ENCODE peak calls at places on chromosomes 4 and X, in seven cellular contexts. U, E, R, W, F, L and J are unnamed samples.
A peak's percentile ranks its signal among the peaks of the same experiment; 100 is the strongest.

GRCh38 chrX:28889691-28890090 is 302.4 kb downstream of the IL1RAPL1 start:
- DNase-seq in L (no peak), F (no peak), R (no peak), U (no peak), E (no peak), W (no peak), J (no peak)

GRCh38 chrX:96453139-96453538 is 231.5 kb upstream of the DIAPH2 start:
- DNase-seq in F (no peak), W (no peak), E (peak; percentile 2), U (no peak), R (no peak), L (peak; percentile 28), J (no peak)

GRCh38 chrX:126820700-126821420 is 1.3 kb downstream of the PRR32 start:
- DNase-seq in F (no peak), W (no peak), E (no peak), L (no peak), R (no peak), U (no peak), J (no peak)

GRCh38 chrX:50747471-50747900 is 66.5 kb downstream of the SHROOM4 start:
- DNase-seq in L (no peak), E (peak; percentile 3), U (peak; percentile 10), F (peak; percentile 22), W (no peak), R (no peak), J (peak; percentile 18)

GRCh38 chrX:136209016-136209738 is 42.0 kb downstream of the MAP7D3 start:
- DNase-seq in E (no peak), L (no peak), F (peak; percentile 42), U (peak; percentile 62), W (no peak), R (no peak), J (peak; percentile 22)

GRCh38 chrX:118839334-118839958 is 15.8 kb downstream of the ZCCHC12 start:
- DNase-seq in L (no peak), U (peak; percentile 90), W (peak; percentile 93), R (peak; percentile 19), F (peak; percentile 75), E (peak; percentile 58), J (peak; percentile 72)

GRCh38 chrX:21926527-21927278 is 13.8 kb upstream of the SMS start:
- DNase-seq in W (no peak), E (peak; percentile 82), L (no peak), U (no peak), F (peak; percentile 40), R (peak; percentile 82), J (peak; percentile 54)

GRCh38 chr4:137664055-137664405 is 131.7 kb upstream of the PCDH18 start:
- DNase-seq in L (no peak), W (no peak), F (no peak), R (no peak), E (no peak), U (no peak), J (no peak)

GRCh38 chrX:96579252-96579651 is 105.4 kb upstream of the DIAPH2 start:
- DNase-seq in F (no peak), L (no peak), E (no peak), W (no peak), U (no peak), R (no peak), J (no peak)

DNA sequence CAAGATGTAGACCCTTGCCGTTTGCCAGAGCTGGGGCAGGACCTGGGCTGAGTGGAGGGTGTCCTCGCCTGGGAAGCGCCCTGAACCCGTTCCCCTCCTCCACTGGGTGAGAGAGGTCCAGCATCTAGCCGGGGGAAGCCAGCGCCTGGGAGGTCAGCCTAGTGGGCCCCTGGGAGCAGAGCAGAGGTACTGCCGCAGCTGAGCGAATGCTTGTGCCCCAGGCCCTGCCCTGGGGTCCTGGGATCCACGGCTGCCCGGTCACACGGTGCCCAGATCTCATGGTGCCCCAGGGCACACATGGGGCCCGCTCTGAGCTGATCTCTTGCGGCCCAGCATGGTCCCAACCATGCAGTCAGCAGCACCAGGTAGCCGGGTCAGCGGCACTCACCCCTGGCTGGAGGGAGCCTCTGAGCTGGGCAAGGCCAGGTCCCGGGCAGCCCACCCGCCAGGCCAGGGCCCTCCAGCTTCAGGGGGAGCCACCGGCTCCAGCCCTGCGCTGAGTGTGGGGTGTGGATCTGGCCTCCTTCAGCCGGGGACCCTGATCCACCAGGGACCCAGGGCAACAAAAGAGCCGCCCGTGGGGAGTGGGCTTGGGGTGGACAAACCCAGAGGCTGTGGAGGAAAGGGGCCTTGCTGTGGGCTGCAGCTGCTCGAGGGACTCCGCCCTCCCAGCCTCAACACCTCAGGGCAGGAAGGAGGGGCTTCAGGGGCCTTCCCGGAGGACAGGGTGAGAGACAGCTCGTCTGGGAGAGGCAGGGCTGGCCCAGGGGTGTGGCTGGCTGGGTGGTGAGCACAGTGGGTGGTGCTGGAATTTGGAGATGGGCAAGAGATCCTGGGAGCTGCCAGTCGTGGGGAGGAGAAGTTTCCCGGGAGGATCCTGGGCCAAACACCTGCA is 4.1 kb upstream of the CPLX1 start:
- DNase-seq in E (no peak), R (no peak), U (no peak), L (no peak), F (no peak), W (no peak), J (no peak)
- TF ChIP-seq YY1 in E (no peak), R (no peak), U (no peak), L (no peak), F (no peak), W (no peak), J (no peak)

GRCh38 chrX:19886888-19887531 is 390 bp downstream of the SH3KBP1 start:
- DNase-seq in L (no peak), E (no peak), F (peak; percentile 12), R (no peak), W (peak; percentile 46), U (peak; percentile 67), J (no peak)

GRCh38 chrX:19883878-19884277 is 3.5 kb downstream of the SH3KBP1 start:
- DNase-seq in E (no peak), L (peak; percentile 78), W (no peak), U (no peak), R (peak; percentile 43), F (no peak), J (no peak)

GRCh38 chrX:19885732-19886131 is 1.7 kb downstream of the SH3KBP1 start:
- DNase-seq in U (no peak), W (no peak), E (no peak), L (no peak), F (no peak), R (no peak), J (no peak)

GRCh38 chrX:19888419-19888879 is 1.0 kb upstream of the SH3KBP1 start:
- DNase-seq in L (no peak), E (peak; percentile 78), R (peak; percentile 53), F (peak; percentile 18), W (no peak), U (peak; percentile 70), J (peak; percentile 58)

DNA sequence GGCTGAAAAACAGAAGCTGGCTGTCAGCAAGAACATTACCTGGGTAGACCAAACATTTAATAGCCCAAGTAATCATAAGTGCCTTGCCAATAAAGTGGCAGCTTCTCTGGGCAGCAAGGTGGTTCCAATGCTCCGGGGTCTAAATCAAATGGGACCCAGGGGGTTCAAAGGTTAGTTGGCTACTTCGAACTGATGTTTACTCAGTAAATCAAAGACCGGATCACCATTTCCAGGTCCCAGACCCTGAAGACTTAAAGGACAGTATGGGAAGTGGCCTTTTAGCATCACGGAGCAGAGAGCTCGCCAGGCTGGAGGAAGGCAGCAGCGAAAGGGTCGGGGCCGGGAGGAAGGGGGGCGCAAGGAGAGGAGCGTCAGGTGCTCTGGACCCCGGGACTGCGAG is 1.0 kb downstream of the SH3KBP1 start:
- DNase-seq in F (no peak), L (no peak), U (no peak), R (no peak), E (peak; percentile 27), W (no peak), J (no peak)
- H3K4me1 ChIP-seq in F (peaks cover 3% of the 10 kb centered on the region), L (peaks cover 11% of the 10 kb centered on the region), U (no peaks in the 10 kb centered on the region), R (peaks cover 16% of the 10 kb centered on the region), E (peaks cover 51% of the 10 kb centered on the region), W (no peaks in the 10 kb centered on the region), J (peaks cover 11% of the 10 kb centered on the region)

GRCh38 chr4:67475155-67475554 is 70.1 kb downstream of the CENPC start:
- DNase-seq in F (no peak), L (no peak), U (no peak), W (no peak), R (no peak), E (no peak), J (no peak)
- TF ChIP-seq YY1 in F (no peak), L (no peak), U (no peak), W (no peak), R (no peak), E (no peak), J (no peak)

GRCh38 chr4:113375964-113376666 is 326.7 kb downstream of the ANK2 start:
- DNase-seq in U (no peak), R (no peak), F (no peak), L (no peak), E (no peak), W (no peak), J (no peak)
- H3K4me1 ChIP-seq in U (no peaks in the 10 kb centered on the region), R (no peaks in the 10 kb centered on the region), F (no peaks in the 10 kb centered on the region), L (no peaks in the 10 kb centered on the region), E (no peaks in the 10 kb centered on the region), W (no peaks in the 10 kb centered on the region), J (no peaks in the 10 kb centered on the region)

DNA sequence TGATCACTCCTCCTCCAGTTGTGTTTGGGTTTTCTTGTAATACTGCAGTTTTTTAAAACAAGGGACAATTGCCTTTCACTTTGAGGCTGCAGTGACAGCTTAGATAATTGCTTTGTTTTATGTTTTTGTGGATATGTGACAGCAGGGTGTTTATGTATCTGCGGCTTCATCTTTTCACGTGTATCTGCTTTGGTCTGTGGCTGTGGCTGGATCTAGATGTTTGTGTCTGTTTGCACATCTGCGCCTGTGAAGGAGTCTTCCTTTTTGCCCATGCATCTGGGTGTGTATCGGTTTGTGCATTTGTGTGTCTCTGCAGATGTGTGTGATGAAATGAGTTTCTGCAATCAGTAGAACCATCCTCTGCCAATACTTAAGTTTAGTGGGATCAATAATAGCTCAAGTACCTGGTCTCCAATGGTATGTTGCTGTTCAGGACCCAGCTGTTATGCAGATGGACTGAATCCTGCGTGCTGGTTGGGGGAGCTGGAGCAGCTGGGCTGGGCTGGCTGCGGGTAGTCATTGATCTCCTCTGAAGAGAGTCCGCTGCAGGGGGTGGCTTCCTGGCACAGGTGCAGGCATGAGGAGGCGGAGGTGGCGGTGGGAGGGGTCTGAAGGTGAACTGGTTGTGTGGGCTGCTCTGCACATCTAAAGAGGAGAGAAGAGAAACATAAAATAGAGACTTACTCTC is 390.3 kb downstream of the SH2D1A start:
- DNase-seq in U (no peak), W (peak; percentile 69), E (no peak), L (no peak), F (no peak), R (no peak), J (no peak)
- TF ChIP-seq YY1 in U (no peak), W (no peak), E (no peak), L (no peak), F (no peak), R (no peak), J (no peak)